ENCODE peak calls at places on chromosomes 2 and 18, in four cellular contexts. Q, N, S and H are unnamed samples.

GRCh38 chr2:98334439-98335078 is 11.7 kb upstream of the CNGA3 start:
- DNase-seq in Q (peak; percentile 63), N (peak; percentile 63), S (no peak), H (peak; percentile 14)

GRCh38 chr18:54284535-54284934 is 15.2 kb downstream of the POLI start:
- DNase-seq in Q (no peak), N (no peak), S (no peak), H (no peak)

GRCh38 chr2:3827673-3828575 is 124.5 kb downstream of the DCDC2C start:
- DNase-seq in Q (peak; percentile 66), N (no peak), S (peak; percentile 22), H (peak; percentile 54)

GRCh38 chr2:190182071-190182524 is 119.6 kb upstream of the MSTN start:
- DNase-seq in Q (no peak), N (no peak), S (no peak), H (no peak)

GRCh38 chr18:31679133-31679731 is 5.1 kb downstream of the B4GALT6 start:
- DNase-seq in Q (no peak), N (peak; percentile 85), S (no peak), H (no peak)

GRCh38 chr2:45532171-45532570 is 78.9 kb downstream of the SRBD1 start:
- DNase-seq in Q (no peak), N (no peak), S (no peak), H (no peak)

GRCh38 chr18:69936191-69936558 is 11.5 kb downstream of the CD226 start:
- DNase-seq in Q (no peak), N (no peak), S (no peak), H (no peak)

GRCh38 chr18:48228301-48228715 is 180.9 kb downstream of the ZBTB7C start:
- DNase-seq in Q (no peak), N (no peak), S (no peak), H (no peak)

GRCh38 chr18:26702023-26702422 is 153.7 kb upstream of the KCTD1 start:
- DNase-seq in Q (no peak), N (no peak), S (no peak), H (no peak)

GRCh38 chr2:68889500-68889899 is 18.3 kb upstream of the BMP10 start:
- DNase-seq in Q (no peak), N (peak; percentile 62), S (no peak), H (peak; percentile 40)

GRCh38 chr18:62838475-62839098 is 123.2 kb downstream of the PHLPP1 start:
- DNase-seq in Q (no peak), N (no peak), S (no peak), H (peak; percentile 4)

GRCh38 chr2:167965907-167966306 is 281.5 kb downstream of the STK39 start:
- DNase-seq in Q (no peak), N (no peak), S (no peak), H (no peak)

GRCh38 chr2:172046080-172046678 is 39.1 kb upstream of the DLX1 start:
- DNase-seq in Q (no peak), N (peak; percentile 30), S (no peak), H (peak; percentile 81)

GRCh38 chr2:241852981-241853631 is 5.6 kb downstream of the PDCD1 start:
- DNase-seq in Q (no peak), N (no peak), S (no peak), H (no peak)

GRCh38 chr18:62777814-62778213 is 62.5 kb downstream of the PHLPP1 start:
- DNase-seq in Q (no peak), N (no peak), S (no peak), H (no peak)

GRCh38 chr18:46372670-46373069 is 268.5 kb downstream of the HAUS1 start:
- DNase-seq in Q (no peak), N (no peak), S (no peak), H (no peak)

GRCh38 chr2:233049194-233049761 is 10.9 kb upstream of the INPP5D start:
- DNase-seq in Q (peak; percentile 42), N (no peak), S (no peak), H (no peak)

GRCh38 chr2:8454797-8455196 is 227.1 kb upstream of the ID2 start:
- DNase-seq in Q (no peak), N (no peak), S (no peak), H (no peak)

GRCh38 chr18:10329116-10329515 is 125.3 kb upstream of the APCDD1 start:
- DNase-seq in Q (no peak), N (peak; percentile 46), S (no peak), H (peak; percentile 52)

GRCh38 chr18:36532394-36532793 is 234.9 kb downstream of the FHOD3 start:
- DNase-seq in Q (no peak), N (no peak), S (no peak), H (no peak)

GRCh38 chr2:123993728-123994323 is 31.3 kb upstream of the CNTNAP5 start:
- DNase-seq in Q (peak; percentile 82), N (peak; percentile 30), S (peak; percentile 38), H (peak; percentile 62)

GRCh38 chr2:43274055-43274454 is 47.6 kb upstream of the ZFP36L2 start:
- DNase-seq in Q (no peak), N (peak; percentile 40), S (no peak), H (no peak)

GRCh38 chr2:77479895-77480294 is 42.3 kb downstream of the LRRTM4 start:
- DNase-seq in Q (no peak), N (peak; percentile 63), S (no peak), H (peak; percentile 14)

GRCh38 chr2:173545364-173545734 is 190.7 kb downstream of the CDCA7 start:
- DNase-seq in Q (no peak), N (no peak), S (no peak), H (no peak)

GRCh38 chr2:64838817-64839216 is 150.4 kb upstream of the SLC1A4 start:
- DNase-seq in Q (no peak), N (peak; percentile 81), S (no peak), H (no peak)

GRCh38 chr2:160909781-160910242 is 250.4 kb upstream of the TANK start:
- DNase-seq in Q (no peak), N (peak; percentile 52), S (no peak), H (no peak)

GRCh38 chr2:348517-348916 is 60.6 kb upstream of the ALKAL2 start:
- DNase-seq in Q (no peak), N (no peak), S (no peak), H (no peak)

DNA sequence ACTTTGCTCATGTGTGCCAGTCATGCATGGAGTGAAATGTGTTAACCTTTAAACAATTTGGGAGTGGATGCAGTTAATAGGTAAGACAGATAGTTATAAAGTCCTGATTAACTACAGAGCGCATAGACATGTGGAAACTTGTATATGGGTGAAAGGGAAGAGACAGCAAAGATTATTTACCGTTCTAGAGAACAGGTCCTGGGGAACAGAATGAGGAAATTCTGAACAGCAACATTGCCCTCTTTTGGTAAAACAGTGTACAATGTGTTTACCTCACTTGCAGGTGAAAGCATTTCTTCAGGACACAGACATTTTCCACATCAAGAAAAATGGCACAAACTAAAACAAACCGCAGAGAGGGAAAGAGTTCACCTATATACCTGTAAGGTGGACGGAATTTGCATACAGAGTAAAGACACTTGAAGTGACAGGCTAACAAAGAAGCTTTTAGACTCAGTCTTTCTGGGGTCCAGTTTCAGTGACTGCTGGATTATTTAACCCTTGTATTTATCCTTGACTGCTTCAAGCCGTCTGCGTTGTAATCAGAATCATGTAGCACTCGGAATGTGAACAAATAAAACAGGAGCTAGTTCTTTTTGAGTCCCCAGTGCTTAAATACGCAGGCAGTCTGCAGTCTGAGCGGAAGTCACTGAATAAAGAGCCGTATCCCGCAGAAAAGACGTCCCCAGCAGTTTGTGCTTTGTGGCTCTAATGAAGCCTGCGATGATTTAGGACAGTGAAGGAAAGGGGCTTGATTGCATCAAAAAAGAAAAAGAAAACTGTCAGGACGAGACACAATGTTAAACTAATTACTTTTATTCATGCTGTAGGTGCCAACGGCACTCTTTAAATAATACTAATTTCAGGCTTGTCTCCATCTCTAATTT is 364.8 kb upstream of the GALNT5 start:
- DNase-seq in Q (no peak), N (peak; percentile 47), S (no peak), H (peak; percentile 61)
- H3K27me3 ChIP-seq in Q (no peaks in the 10 kb centered on the region), N (no peaks in the 10 kb centered on the region), S (no peaks in the 10 kb centered on the region), H (peaks cover 14% of the 10 kb centered on the region)

DNA sequence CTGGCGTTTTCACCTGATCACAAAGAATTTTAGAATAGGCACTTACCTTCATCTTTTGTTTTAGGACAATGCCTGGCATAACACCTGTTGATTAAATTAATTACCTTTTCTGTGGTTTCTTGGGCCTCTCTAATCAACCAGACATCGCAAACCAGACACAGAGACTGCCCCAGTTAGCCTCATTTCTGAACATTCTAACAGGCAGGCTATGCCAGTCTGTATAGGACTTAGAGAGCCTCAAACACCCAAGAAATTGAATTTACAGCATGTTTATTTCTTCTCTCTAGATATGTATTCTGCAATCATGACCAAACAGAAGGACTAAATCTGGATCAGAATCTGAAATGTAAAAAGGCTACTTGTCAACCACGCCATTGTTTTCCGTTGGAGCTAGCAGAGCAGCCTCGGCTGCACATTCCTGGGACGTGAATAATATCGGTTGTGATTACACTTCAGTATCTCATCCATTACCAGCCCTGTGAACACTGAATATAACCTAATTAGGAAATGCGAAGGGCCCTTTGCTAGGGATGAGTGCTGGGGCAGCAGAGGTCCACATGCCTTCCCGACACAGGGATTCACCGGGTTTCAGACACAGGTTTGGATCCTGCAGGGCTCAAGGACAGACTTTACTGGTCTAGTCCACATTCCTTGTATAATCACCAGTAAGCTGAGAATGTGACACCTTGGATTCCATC is 17.5 kb upstream of the CDC42EP3 start:
- DNase-seq in Q (peak; percentile 80), N (peak; percentile 84), S (no peak), H (no peak)
- H3K27ac ChIP-seq in Q (no peak overlapping the region), N (peak overlapping the region; percentile 83), S (no peak overlapping the region), H (no peak overlapping the region)

GRCh38 chr2:237704476-237705224 is 77.3 kb downstream of the LRRFIP1 start:
- DNase-seq in Q (no peak), N (peak; percentile 80), S (no peak), H (peak; percentile 56)
- H3K4me1 ChIP-seq in Q (peaks cover 29% of the 10 kb centered on the region), N (peaks cover 51% of the 10 kb centered on the region), S (peaks cover 33% of the 10 kb centered on the region), H (peaks cover 44% of the 10 kb centered on the region)

GRCh38 chr2:25558262-25558661 is 115.1 kb downstream of the DTNB start:
- DNase-seq in Q (no peak), N (peak; percentile 81), S (no peak), H (peak; percentile 86)

GRCh38 chr2:25561136-25561850 is 112.1 kb downstream of the DTNB start:
- DNase-seq in Q (peak; percentile 47), N (no peak), S (no peak), H (no peak)

GRCh38 chr2:25559148-25559547 is 114.2 kb downstream of the DTNB start:
- DNase-seq in Q (no peak), N (no peak), S (no peak), H (no peak)

GRCh38 chr2:25552343-25552742 is 121.0 kb downstream of the DTNB start:
- DNase-seq in Q (no peak), N (no peak), S (no peak), H (no peak)

DNA sequence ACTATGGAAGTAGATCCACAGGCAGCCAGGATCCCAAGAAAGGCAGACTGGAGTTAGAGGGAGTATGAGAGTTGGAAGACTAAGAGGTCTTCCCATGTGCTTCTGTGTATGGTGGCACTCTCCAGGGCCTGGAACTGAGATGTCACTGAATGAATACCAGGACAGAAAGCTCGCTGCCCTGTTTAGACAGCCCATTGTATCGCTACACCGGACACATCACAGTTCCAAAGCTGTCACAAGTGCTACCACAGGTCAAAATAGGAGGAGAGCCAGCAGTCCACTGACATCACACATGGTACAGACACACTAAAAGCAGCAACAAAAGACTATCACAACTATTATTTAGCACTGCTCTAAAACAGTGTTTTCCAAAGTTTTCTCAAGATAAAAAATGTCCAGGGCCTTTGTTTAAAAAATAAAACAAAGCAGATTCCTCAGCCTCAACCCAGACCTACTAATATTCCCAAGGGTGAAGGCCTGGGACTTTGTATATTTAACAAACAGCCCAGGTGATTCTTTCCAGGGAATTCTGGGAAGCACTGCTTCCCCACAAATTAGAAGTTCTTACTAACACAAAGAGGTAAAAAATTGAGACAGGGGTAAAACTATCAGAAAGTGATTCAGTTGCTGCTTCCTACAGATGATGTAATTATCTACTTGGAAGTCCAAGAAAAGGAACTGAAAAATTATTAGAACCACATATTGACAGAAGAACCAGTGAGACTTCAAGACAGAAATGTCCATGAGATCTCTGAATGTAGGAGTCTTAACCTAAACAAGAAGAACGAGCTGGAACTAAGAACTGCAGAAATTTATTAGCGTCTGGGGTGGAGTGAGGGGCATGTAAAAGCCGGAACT is 116.0 kb downstream of the DTNB start:
- DNase-seq in Q (no peak), N (no peak), S (no peak), H (no peak)
- H3K27me3 ChIP-seq in Q (no peaks in the 10 kb centered on the region), N (no peaks in the 10 kb centered on the region), S (peaks cover 11% of the 10 kb centered on the region), H (no peaks in the 10 kb centered on the region)

GRCh38 chr2:206971805-206972204 is 32.5 kb downstream of the CPO start:
- DNase-seq in Q (no peak), N (peak; percentile 59), S (no peak), H (no peak)
- H3K27ac ChIP-seq in Q (no peak overlapping the region), N (no peak overlapping the region), S (no peak overlapping the region), H (no peak overlapping the region)